ENCODE peak calls at places on chromosomes 4 and X, in four cellular contexts. One of them, this sample, is unnamed.

GRCh38 chr4:168835880-168836454 is 174.1 kb downstream of the CBR4 start:
- DNase-seq in glutamatergic neuron: no peak
- DNase-seq in bronchial epithelial cell: no peak
- DNase-seq in endothelial cell: no peak
- DNase-seq in this sample: no peak

GRCh38 chr4:99949034-99949998 is 759 bp downstream of the H2AZ1 start:
- DNase-seq in glutamatergic neuron: peak; percentile 88
- DNase-seq in bronchial epithelial cell: peak; percentile 90
- DNase-seq in endothelial cell: peak; percentile 83
- DNase-seq in this sample: peak; percentile 78

GRCh38 chr4:92387459-92388069 is 83.8 kb downstream of the GRID2 start:
- DNase-seq in glutamatergic neuron: no peak
- DNase-seq in bronchial epithelial cell: peak; percentile 69
- DNase-seq in endothelial cell: peak; percentile 7
- DNase-seq in this sample: peak; percentile 8

GRCh38 chr4:111268769-111269414 is 646.0 kb upstream of the PITX2 start:
- DNase-seq in glutamatergic neuron: no peak
- DNase-seq in bronchial epithelial cell: no peak
- DNase-seq in endothelial cell: no peak
- DNase-seq in this sample: peak; percentile 48

GRCh38 chrX:124211312-124211942 is 121.0 kb upstream of the TEX13D start:
- DNase-seq in glutamatergic neuron: no peak
- DNase-seq in bronchial epithelial cell: peak; percentile 46
- DNase-seq in endothelial cell: peak; percentile 9
- DNase-seq in this sample: no peak

GRCh38 chr4:101039367-101039766 is 308.0 kb downstream of the PPP3CA start:
- DNase-seq in glutamatergic neuron: no peak
- DNase-seq in bronchial epithelial cell: no peak
- DNase-seq in endothelial cell: no peak
- DNase-seq in this sample: no peak

GRCh38 chrX:20263474-20263873 is 3.2 kb downstream of the RPS6KA3 start:
- DNase-seq in glutamatergic neuron: no peak
- DNase-seq in bronchial epithelial cell: peak; percentile 33
- DNase-seq in endothelial cell: no peak
- DNase-seq in this sample: no peak

GRCh38 chr4:181944527-181944926 is 298.7 kb upstream of the TENM3 start:
- DNase-seq in glutamatergic neuron: no peak
- DNase-seq in bronchial epithelial cell: no peak
- DNase-seq in endothelial cell: no peak
- DNase-seq in this sample: no peak

GRCh38 chr4:185186769-185187168 is 17.0 kb downstream of the CFAP97 start:
- DNase-seq in glutamatergic neuron: no peak
- DNase-seq in bronchial epithelial cell: no peak
- DNase-seq in endothelial cell: no peak
- DNase-seq in this sample: no peak

GRCh38 chr4:121656269-121656641 is 40.5 kb downstream of the ANXA5 start:
- DNase-seq in glutamatergic neuron: peak; percentile 62
- DNase-seq in bronchial epithelial cell: peak; percentile 58
- DNase-seq in endothelial cell: peak; percentile 51
- DNase-seq in this sample: peak; percentile 17

GRCh38 chr4:120829113-120829831 is 93.3 kb downstream of the PRDM5 start:
- DNase-seq in glutamatergic neuron: no peak
- DNase-seq in bronchial epithelial cell: no peak
- DNase-seq in endothelial cell: no peak
- DNase-seq in this sample: no peak

GRCh38 chr4:7595883-7596535 is 161.3 kb upstream of the PSAPL1 start:
- DNase-seq in glutamatergic neuron: peak; percentile 32
- DNase-seq in bronchial epithelial cell: no peak
- DNase-seq in endothelial cell: no peak
- DNase-seq in this sample: no peak

GRCh38 chr4:5524451-5524850 is 183.9 kb downstream of the EVC2 start:
- DNase-seq in glutamatergic neuron: no peak
- DNase-seq in bronchial epithelial cell: no peak
- DNase-seq in endothelial cell: no peak
- DNase-seq in this sample: no peak

GRCh38 chrX:63250253-63250868 is 100.8 kb downstream of the SPIN4 start:
- DNase-seq in glutamatergic neuron: no peak
- DNase-seq in bronchial epithelial cell: peak; percentile 69
- DNase-seq in endothelial cell: peak; percentile 48
- DNase-seq in this sample: peak; percentile 24

GRCh38 chrX:40063555-40063954 is 34.2 kb downstream of the BCOR start:
- DNase-seq in glutamatergic neuron: no peak
- DNase-seq in bronchial epithelial cell: no peak
- DNase-seq in endothelial cell: no peak
- DNase-seq in this sample: no peak

GRCh38 chrX:44871114-44871645 is 1.8 kb upstream of the KDM6A start:
- DNase-seq in glutamatergic neuron: no peak
- DNase-seq in bronchial epithelial cell: no peak
- DNase-seq in endothelial cell: no peak
- DNase-seq in this sample: no peak

GRCh38 chrX:103404225-103405008 is 28.1 kb downstream of the BEX3 start:
- DNase-seq in glutamatergic neuron: peak; percentile 68
- DNase-seq in bronchial epithelial cell: peak; percentile 55
- DNase-seq in endothelial cell: peak; percentile 60
- DNase-seq in this sample: peak; percentile 61

GRCh38 chrX:72712094-72712755 is 1.9 kb downstream of the PHKA1 start:
- DNase-seq in glutamatergic neuron: no peak
- DNase-seq in bronchial epithelial cell: no peak
- DNase-seq in endothelial cell: no peak
- DNase-seq in this sample: no peak

GRCh38 chr4:25552580-25553271 is 102.9 kb upstream of the SLC34A2 start:
- DNase-seq in glutamatergic neuron: no peak
- DNase-seq in bronchial epithelial cell: no peak
- DNase-seq in endothelial cell: no peak
- DNase-seq in this sample: no peak

GRCh38 chr4:31234494-31234893 is 514.3 kb downstream of the PCDH7 start:
- DNase-seq in glutamatergic neuron: peak; percentile 17
- DNase-seq in bronchial epithelial cell: peak; percentile 73
- DNase-seq in endothelial cell: no peak
- DNase-seq in this sample: peak; percentile 13

GRCh38 chrX:57677132-57677858 is 2.8 kb downstream of the NLRP2B start:
- DNase-seq in glutamatergic neuron: no peak
- DNase-seq in bronchial epithelial cell: no peak
- DNase-seq in endothelial cell: no peak
- DNase-seq in this sample: no peak

GRCh38 chrX:11381464-11381863 is 88.3 kb downstream of the AMELX start:
- DNase-seq in glutamatergic neuron: no peak
- DNase-seq in bronchial epithelial cell: peak; percentile 56
- DNase-seq in endothelial cell: peak; percentile 39
- DNase-seq in this sample: peak; percentile 9

GRCh38 chrX:40105791-40106676 is 8.3 kb upstream of the BCOR start:
- DNase-seq in glutamatergic neuron: peak; percentile 66
- DNase-seq in bronchial epithelial cell: no peak
- DNase-seq in endothelial cell: peak; percentile 50
- DNase-seq in this sample: peak; percentile 72

GRCh38 chr4:108396900-108397299 is 223.5 kb upstream of the RPL34 start:
- DNase-seq in glutamatergic neuron: no peak
- DNase-seq in bronchial epithelial cell: peak; percentile 2
- DNase-seq in endothelial cell: no peak
- DNase-seq in this sample: no peak

GRCh38 chr4:67892905-67893304 is 9.1 kb upstream of the TMPRSS11D start:
- DNase-seq in glutamatergic neuron: no peak
- DNase-seq in bronchial epithelial cell: no peak
- DNase-seq in endothelial cell: no peak
- DNase-seq in this sample: no peak

GRCh38 chrX:77014655-77015377 is 432.4 kb upstream of the FGF16 start:
- DNase-seq in glutamatergic neuron: peak; percentile 56
- DNase-seq in bronchial epithelial cell: no peak
- DNase-seq in endothelial cell: peak; percentile 11
- DNase-seq in this sample: no peak

GRCh38 chrX:77003956-77004355 is 443.2 kb upstream of the FGF16 start:
- DNase-seq in glutamatergic neuron: no peak
- DNase-seq in bronchial epithelial cell: peak; percentile 1
- DNase-seq in endothelial cell: no peak
- DNase-seq in this sample: no peak

DNA sequence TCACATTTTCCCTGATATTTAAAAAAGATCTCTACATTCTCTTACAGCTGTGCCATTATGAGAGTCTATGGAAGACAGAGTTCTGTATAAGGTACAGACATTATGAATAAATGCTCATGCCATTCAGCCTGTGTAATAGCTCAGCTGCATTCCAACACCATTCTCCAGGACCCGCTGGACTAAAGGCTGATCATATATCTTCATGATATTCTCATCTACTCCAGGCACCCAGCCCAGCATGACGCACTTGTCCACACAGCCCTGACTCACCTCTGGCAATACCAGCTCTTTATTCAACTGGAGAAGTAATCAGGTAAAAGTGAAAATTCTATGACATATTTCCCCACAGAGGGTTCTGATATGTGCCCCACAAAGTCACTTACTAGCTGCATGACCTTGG is 437.5 kb upstream of the FGF16 start:
- DNase-seq in glutamatergic neuron: no peak
- DNase-seq in bronchial epithelial cell: peak; percentile 29
- DNase-seq in endothelial cell: no peak
- DNase-seq in this sample: no peak
- TF ChIP-seq CTCF in glutamatergic neuron: no peak
- TF ChIP-seq CTCF in bronchial epithelial cell: no peak
- TF ChIP-seq CTCF in endothelial cell: no peak
- TF ChIP-seq CTCF in this sample: no peak

GRCh38 chrX:48713847-48714246 is 17.3 kb downstream of the SUV39H1 start:
- DNase-seq in glutamatergic neuron: no peak
- DNase-seq in bronchial epithelial cell: no peak
- DNase-seq in endothelial cell: no peak
- DNase-seq in this sample: no peak
- TF ChIP-seq CTCF in glutamatergic neuron: no peak
- TF ChIP-seq CTCF in bronchial epithelial cell: no peak
- TF ChIP-seq CTCF in endothelial cell: no peak
- TF ChIP-seq CTCF in this sample: no peak

GRCh38 chrX:112638691-112639090 is 41.0 kb downstream of the LHFPL1 start:
- DNase-seq in glutamatergic neuron: no peak
- DNase-seq in bronchial epithelial cell: no peak
- DNase-seq in endothelial cell: no peak
- DNase-seq in this sample: no peak

GRCh38 chrX:112641449-112641848 is 38.3 kb downstream of the LHFPL1 start:
- DNase-seq in glutamatergic neuron: no peak
- DNase-seq in bronchial epithelial cell: no peak
- DNase-seq in endothelial cell: no peak
- DNase-seq in this sample: peak; percentile 9

GRCh38 chrX:112631892-112632291 is 47.8 kb downstream of the LHFPL1 start:
- DNase-seq in glutamatergic neuron: no peak
- DNase-seq in bronchial epithelial cell: no peak
- DNase-seq in endothelial cell: no peak
- DNase-seq in this sample: no peak

GRCh38 chrX:112636951-112637541 is 42.7 kb downstream of the LHFPL1 start:
- DNase-seq in glutamatergic neuron: no peak
- DNase-seq in bronchial epithelial cell: no peak
- DNase-seq in endothelial cell: no peak
- DNase-seq in this sample: no peak

DNA sequence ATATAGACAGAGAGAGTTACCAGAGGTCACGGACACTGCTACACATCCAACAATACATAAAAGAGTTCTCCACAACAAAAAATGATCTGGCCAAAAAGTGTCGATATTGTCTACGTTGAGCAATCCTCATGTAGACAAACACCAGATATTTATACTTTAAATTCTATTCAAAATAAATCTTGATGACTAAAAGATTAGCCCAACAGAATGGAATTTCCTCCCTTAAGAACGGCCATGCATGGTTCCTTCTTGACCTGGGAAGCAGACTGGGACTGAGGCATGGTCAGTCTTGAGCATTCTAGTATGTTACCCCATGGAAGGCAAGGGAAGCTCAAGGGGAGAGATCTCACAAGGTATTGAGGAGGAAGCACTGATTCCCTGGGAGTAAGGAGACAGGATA is 43.5 kb downstream of the LHFPL1 start:
- DNase-seq in glutamatergic neuron: no peak
- DNase-seq in bronchial epithelial cell: no peak
- DNase-seq in endothelial cell: no peak
- DNase-seq in this sample: no peak
- TF ChIP-seq CTCF in glutamatergic neuron: no peak
- TF ChIP-seq CTCF in bronchial epithelial cell: no peak
- TF ChIP-seq CTCF in endothelial cell: no peak
- TF ChIP-seq CTCF in this sample: no peak

GRCh38 chr4:53461244-53461643 is 83.8 kb downstream of the FIP1L1 start:
- DNase-seq in glutamatergic neuron: no peak
- DNase-seq in bronchial epithelial cell: no peak
- DNase-seq in endothelial cell: no peak
- DNase-seq in this sample: no peak
- TF ChIP-seq CTCF in glutamatergic neuron: no peak
- TF ChIP-seq CTCF in bronchial epithelial cell: no peak
- TF ChIP-seq CTCF in endothelial cell: no peak
- TF ChIP-seq CTCF in this sample: no peak

GRCh38 chrX:38260231-38260630 is 39.6 kb upstream of the SRPX start:
- DNase-seq in glutamatergic neuron: no peak
- DNase-seq in bronchial epithelial cell: peak; percentile 29
- DNase-seq in endothelial cell: peak; percentile 30
- DNase-seq in this sample: peak; percentile 47
- TF ChIP-seq CTCF in glutamatergic neuron: peak; percentile 29
- TF ChIP-seq CTCF in bronchial epithelial cell: peak; percentile 55
- TF ChIP-seq CTCF in endothelial cell: peak; percentile 17
- TF ChIP-seq CTCF in this sample: peak; percentile 35

This sample was measured in GM13976.